ENCODE peak calls at places on chromosomes 4 and X, in four cellular contexts. C is K562, Y is HepG2, X is HCT116. P is an unnamed sample.

GRCh38 chr4:1531683-1532548 is 125.7 kb upstream of the NKX1-1 start:
- DNase-seq in C (no peak), X (no peak), Y (no peak), P (no peak)

GRCh38 chr4:48340276-48340904 is 939 bp upstream of the SLAIN2 start:
- DNase-seq in X (no peak), Y (no peak), C (peak), P (no peak)

GRCh38 chr4:70356185-70356584 is 4.4 kb upstream of the SMR3A start:
- DNase-seq in C (no peak), X (no peak), Y (no peak), P (no peak)

GRCh38 chr4:22824091-22824490 is 131.4 kb downstream of the GBA3 start:
- DNase-seq in Y (no peak), C (no peak), X (no peak), P (no peak)

GRCh38 chrX:40663880-40664630 is 16.7 kb upstream of the CXorf38 start:
- DNase-seq in X (no peak), Y (no peak), C (peak), P (no peak)

GRCh38 chr4:183441276-183441675 is 3.2 kb upstream of the CDKN2AIP start:
- DNase-seq in C (no peak), Y (no peak), X (no peak), P (no peak)

GRCh38 chr4:149645790-149646189 is 169.9 kb downstream of the IQCM start:
- DNase-seq in X (no peak), C (no peak), Y (no peak), P (no peak)

GRCh38 chrX:41236629-41237028 is 97.3 kb upstream of the DDX3X start:
- DNase-seq in X (no peak), C (no peak), Y (no peak), P (no peak)

GRCh38 chrX:3346436-3347329 is at the start of gene MXRA5:
- DNase-seq in Y (no peak), C (no peak), X (no peak), P (no peak)

GRCh38 chrX:111047575-111047974 is 48.4 kb upstream of the PAK3 start:
- DNase-seq in X (no peak), Y (no peak), C (no peak), P (no peak)

GRCh38 chrX:37361596-37361995 is 12.4 kb downstream of the PRRG1 start:
- DNase-seq in Y (no peak), X (no peak), C (no peak), P (no peak)

GRCh38 chr4:22315643-22316042 is 200.2 kb downstream of the ADGRA3 start:
- DNase-seq in Y (no peak), X (no peak), C (no peak), P (no peak)

GRCh38 chr4:76585897-76586360 is 150.9 kb downstream of the SHROOM3 start:
- DNase-seq in C (peak), Y (peak), X (peak), P (no peak)

GRCh38 chr4:151103758-151104157 is 4.3 kb downstream of the RPS3A start:
- DNase-seq in C (no peak), X (no peak), Y (no peak), P (no peak)
- TF ChIP-seq POLR2AphosphoS5 in C (no peak), X (no peak), Y (peak), P (no peak)

DNA sequence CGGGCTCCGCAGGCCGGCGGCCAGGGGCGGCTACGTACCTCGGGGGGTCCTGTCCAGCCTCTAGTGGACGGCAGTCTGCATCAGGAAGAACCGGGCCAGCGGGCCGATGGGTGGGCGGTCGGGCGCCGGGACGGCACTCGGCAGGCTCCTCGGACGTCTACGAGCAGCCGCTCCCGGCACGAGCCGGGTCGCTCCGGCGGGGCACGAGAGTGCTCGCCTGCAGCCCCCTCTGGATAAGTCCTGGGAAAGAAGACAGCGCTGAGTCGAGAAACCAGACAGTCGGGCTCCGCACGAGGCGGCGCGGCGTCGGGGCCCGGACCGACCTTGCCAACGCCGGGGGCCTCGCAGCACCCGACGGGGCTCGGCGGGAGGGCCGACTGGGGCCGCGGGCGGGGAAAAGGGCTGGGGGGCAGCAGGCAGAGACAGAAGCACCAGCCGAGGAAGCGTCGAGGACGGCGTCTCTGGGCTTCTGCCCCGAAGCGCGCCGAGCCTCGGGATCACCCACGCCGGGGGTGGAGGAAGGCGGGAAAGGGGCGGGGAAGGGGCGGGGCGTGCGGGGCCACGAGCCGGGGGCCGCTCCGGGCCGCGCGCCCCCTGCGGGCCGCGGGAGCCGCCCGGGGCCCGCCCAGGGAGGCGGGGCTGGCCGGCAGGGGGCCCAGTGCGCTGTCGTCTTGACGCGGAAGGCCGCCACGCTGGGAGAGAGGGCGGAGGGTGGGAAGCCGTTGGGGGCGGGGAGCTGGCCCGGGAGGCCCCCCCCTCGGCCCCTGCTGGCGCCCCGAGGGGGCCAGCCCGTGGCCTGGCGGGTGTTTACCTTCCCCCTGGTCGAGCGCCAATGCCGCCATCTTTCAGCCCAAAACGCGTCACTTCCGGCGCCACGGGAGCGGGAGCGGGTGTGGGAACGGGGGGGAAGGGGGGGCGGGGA is 1.9 kb downstream of the KLHL15 start:
- DNase-seq in Y (peak), C (peak), X (peak), P (no peak)
- TF ChIP-seq CTCF in Y (peak), C (peak), X (no peak), P (peak)

GRCh38 chr4:146235654-146236570 is 21.6 kb downstream of the REELD1 start:
- DNase-seq in C (no peak), Y (no peak), X (no peak), P (no peak)
- TF ChIP-seq TCF7L2 in C (no peak), Y (no peak), X (no peak), P (no peak)

DNA sequence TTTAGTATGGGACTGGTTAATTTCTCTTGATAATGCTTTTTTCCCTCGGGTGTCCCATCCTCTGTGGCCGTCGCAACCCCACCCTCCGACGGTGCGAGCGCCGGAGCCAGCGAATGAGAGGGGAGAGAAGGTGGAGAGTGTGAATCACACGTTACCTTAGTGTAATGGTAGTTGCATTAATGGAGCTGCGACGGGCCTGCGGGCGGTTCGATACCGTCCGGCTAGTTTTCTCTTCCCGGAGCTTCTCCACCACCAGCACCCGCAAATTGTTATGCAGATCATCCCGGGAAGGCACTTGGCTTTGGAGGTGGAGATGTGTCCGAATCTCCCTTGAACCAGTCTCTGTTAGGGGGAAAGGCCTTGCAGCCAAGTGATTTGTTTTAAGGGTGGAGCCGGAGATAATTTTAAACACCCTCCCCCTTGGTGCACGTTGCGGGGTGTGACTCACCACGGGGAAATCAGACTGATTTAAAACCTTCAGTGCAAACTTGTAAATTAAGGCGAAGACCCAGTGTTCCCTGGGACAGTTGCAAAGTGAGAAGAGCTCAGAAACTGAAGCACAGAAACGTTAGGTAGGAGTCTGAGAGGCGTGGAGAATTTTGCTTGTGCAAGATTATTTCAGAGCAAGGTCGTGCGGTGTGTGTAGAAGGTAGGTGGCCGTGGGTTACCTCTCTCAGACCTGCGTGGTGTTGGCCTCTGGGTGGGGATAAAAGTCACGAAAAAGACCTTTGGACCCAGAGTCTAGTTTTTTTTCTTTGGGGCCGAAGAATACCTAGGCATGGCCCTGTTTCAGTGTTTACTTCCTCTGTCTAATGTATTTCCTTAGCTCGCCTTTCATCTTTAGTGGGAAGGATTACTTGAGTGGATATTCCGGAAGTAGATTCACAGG is 1.3 kb downstream of the AFF1 start:
- DNase-seq in C (peak), X (peak), Y (peak), P (peak)
- TF ChIP-seq POLR2AphosphoS5 in C (peak), X (peak), Y (peak), P (peak)

GRCh38 chrX:24693453-24694202 is at the start of gene POLA1:
- DNase-seq in X (peak), C (peak), Y (peak), P (peak)
- TF ChIP-seq CTCF in X (peak), C (peak), Y (peak), P (peak)

P was measured in Panc1.